ENCODE peak calls at places on chromosomes 1 and 21, in seven cellular contexts. One of them, this sample, is unnamed.

GRCh38 chr1:196655494-196655893 is 3.7 kb downstream of the CFH start:
- DNase-seq in breast epithelium: no peak
- DNase-seq in thoracic aorta: no peak
- DNase-seq in WTC11: no peak
- DNase-seq in HFF-Myc: no peak
- DNase-seq in endothelial cell: no peak
- DNase-seq in GM13977: no peak
- DNase-seq in this sample: no peak

GRCh38 chr1:43622471-43622870 is 27.5 kb upstream of the KDM4A start:
- DNase-seq in GM13977: no peak
- DNase-seq in WTC11: no peak
- DNase-seq in thoracic aorta: no peak
- DNase-seq in breast epithelium: no peak
- DNase-seq in HFF-Myc: no peak
- DNase-seq in endothelial cell: no peak
- DNase-seq in this sample: no peak

GRCh38 chr1:109354940-109355339 is 42.8 kb downstream of the SORT1 start:
- DNase-seq in HFF-Myc: no peak
- DNase-seq in GM13977: no peak
- DNase-seq in WTC11: no peak
- DNase-seq in endothelial cell: no peak
- DNase-seq in breast epithelium: no peak
- DNase-seq in thoracic aorta: no peak
- DNase-seq in this sample: no peak

GRCh38 chr1:77476460-77476859 is 194.6 kb downstream of the AK5 start:
- DNase-seq in GM13977: no peak
- DNase-seq in endothelial cell: no peak
- DNase-seq in WTC11: no peak
- DNase-seq in HFF-Myc: no peak
- DNase-seq in breast epithelium: no peak
- DNase-seq in thoracic aorta: no peak
- DNase-seq in this sample: no peak

GRCh38 chr1:58785424-58786058 is 1.7 kb upstream of the JUN start:
- DNase-seq in endothelial cell: no peak
- DNase-seq in WTC11: peak; percentile 47
- DNase-seq in breast epithelium: peak; percentile 81
- DNase-seq in HFF-Myc: no peak
- DNase-seq in GM13977: no peak
- DNase-seq in thoracic aorta: peak; percentile 9
- DNase-seq in this sample: no peak

GRCh38 chr1:200206761-200207160 is 179.3 kb downstream of the NR5A2 start:
- DNase-seq in HFF-Myc: no peak
- DNase-seq in WTC11: no peak
- DNase-seq in breast epithelium: no peak
- DNase-seq in thoracic aorta: no peak
- DNase-seq in GM13977: no peak
- DNase-seq in endothelial cell: no peak
- DNase-seq in this sample: no peak

GRCh38 chr1:243475966-243476365 is 220.1 kb downstream of the SDCCAG8 start:
- DNase-seq in HFF-Myc: no peak
- DNase-seq in endothelial cell: peak; percentile 28
- DNase-seq in WTC11: peak; percentile 75
- DNase-seq in thoracic aorta: no peak
- DNase-seq in GM13977: peak; percentile 18
- DNase-seq in breast epithelium: no peak
- DNase-seq in this sample: peak; percentile 22

GRCh38 chr1:242523968-242524570 is 428 bp downstream of the PLD5 start:
- DNase-seq in thoracic aorta: no peak
- DNase-seq in endothelial cell: peak; percentile 60
- DNase-seq in HFF-Myc: no peak
- DNase-seq in GM13977: peak; percentile 67
- DNase-seq in breast epithelium: peak; percentile 18
- DNase-seq in WTC11: peak; percentile 84
- DNase-seq in this sample: peak; percentile 52

GRCh38 chr1:161691846-161692245 is 15.2 kb upstream of the FCRLA start:
- DNase-seq in WTC11: no peak
- DNase-seq in endothelial cell: no peak
- DNase-seq in breast epithelium: no peak
- DNase-seq in thoracic aorta: no peak
- DNase-seq in GM13977: no peak
- DNase-seq in HFF-Myc: no peak
- DNase-seq in this sample: no peak

GRCh38 chr1:204115128-204115527 is 36.7 kb downstream of the ETNK2 start:
- DNase-seq in GM13977: no peak
- DNase-seq in HFF-Myc: no peak
- DNase-seq in breast epithelium: no peak
- DNase-seq in endothelial cell: no peak
- DNase-seq in thoracic aorta: no peak
- DNase-seq in WTC11: no peak
- DNase-seq in this sample: no peak

GRCh38 chr1:210588357-210588756 is 259.7 kb downstream of the HHAT start:
- DNase-seq in HFF-Myc: no peak
- DNase-seq in endothelial cell: no peak
- DNase-seq in GM13977: no peak
- DNase-seq in thoracic aorta: no peak
- DNase-seq in breast epithelium: no peak
- DNase-seq in WTC11: no peak
- DNase-seq in this sample: no peak

GRCh38 chr1:196295766-196296165 is 312.5 kb downstream of the KCNT2 start:
- DNase-seq in endothelial cell: no peak
- DNase-seq in breast epithelium: no peak
- DNase-seq in thoracic aorta: no peak
- DNase-seq in WTC11: no peak
- DNase-seq in GM13977: no peak
- DNase-seq in HFF-Myc: no peak
- DNase-seq in this sample: no peak

GRCh38 chr1:90850181-90850924 is 133.3 kb upstream of the BARHL2 start:
- DNase-seq in HFF-Myc: no peak
- DNase-seq in WTC11: peak; percentile 38
- DNase-seq in GM13977: no peak
- DNase-seq in breast epithelium: no peak
- DNase-seq in endothelial cell: peak; percentile 22
- DNase-seq in thoracic aorta: no peak
- DNase-seq in this sample: no peak

GRCh38 chr21:43865471-43866181 is 603 bp downstream of the AGPAT3 start:
- DNase-seq in endothelial cell: no peak
- DNase-seq in thoracic aorta: no peak
- DNase-seq in WTC11: no peak
- DNase-seq in breast epithelium: no peak
- DNase-seq in GM13977: peak; percentile 78
- DNase-seq in HFF-Myc: no peak
- DNase-seq in this sample: peak; percentile 77

GRCh38 chr1:183569141-183569540 is 21.1 kb downstream of the NCF2 start:
- DNase-seq in HFF-Myc: no peak
- DNase-seq in endothelial cell: no peak
- DNase-seq in breast epithelium: no peak
- DNase-seq in GM13977: no peak
- DNase-seq in thoracic aorta: no peak
- DNase-seq in WTC11: no peak
- DNase-seq in this sample: no peak

GRCh38 chr1:72013161-72013560 is 269.2 kb downstream of the NEGR1 start:
- DNase-seq in endothelial cell: no peak
- DNase-seq in thoracic aorta: no peak
- DNase-seq in breast epithelium: no peak
- DNase-seq in WTC11: no peak
- DNase-seq in GM13977: no peak
- DNase-seq in HFF-Myc: no peak
- DNase-seq in this sample: no peak

GRCh38 chr21:39867198-39867650 is at the start of gene PCP4:
- DNase-seq in GM13977: no peak
- DNase-seq in endothelial cell: peak; percentile 71
- DNase-seq in breast epithelium: peak; percentile 53
- DNase-seq in thoracic aorta: no peak
- DNase-seq in HFF-Myc: no peak
- DNase-seq in WTC11: peak; percentile 87
- DNase-seq in this sample: peak; percentile 32

GRCh38 chr1:204868340-204868700 is 2.3 kb upstream of the NFASC start:
- DNase-seq in thoracic aorta: no peak
- DNase-seq in HFF-Myc: no peak
- DNase-seq in endothelial cell: no peak
- DNase-seq in WTC11: peak; percentile 32
- DNase-seq in GM13977: no peak
- DNase-seq in breast epithelium: peak; percentile 56
- DNase-seq in this sample: no peak

GRCh38 chr1:98099501-98099900 is 178.7 kb upstream of the DPYD start:
- DNase-seq in GM13977: no peak
- DNase-seq in HFF-Myc: peak; percentile 68
- DNase-seq in breast epithelium: no peak
- DNase-seq in thoracic aorta: no peak
- DNase-seq in endothelial cell: no peak
- DNase-seq in WTC11: no peak
- DNase-seq in this sample: no peak

GRCh38 chr1:229282295-229282823 is 11.4 kb downstream of the RAB4A start:
- DNase-seq in endothelial cell: no peak
- DNase-seq in thoracic aorta: no peak
- DNase-seq in GM13977: no peak
- DNase-seq in breast epithelium: no peak
- DNase-seq in HFF-Myc: no peak
- DNase-seq in WTC11: no peak
- DNase-seq in this sample: no peak

DNA sequence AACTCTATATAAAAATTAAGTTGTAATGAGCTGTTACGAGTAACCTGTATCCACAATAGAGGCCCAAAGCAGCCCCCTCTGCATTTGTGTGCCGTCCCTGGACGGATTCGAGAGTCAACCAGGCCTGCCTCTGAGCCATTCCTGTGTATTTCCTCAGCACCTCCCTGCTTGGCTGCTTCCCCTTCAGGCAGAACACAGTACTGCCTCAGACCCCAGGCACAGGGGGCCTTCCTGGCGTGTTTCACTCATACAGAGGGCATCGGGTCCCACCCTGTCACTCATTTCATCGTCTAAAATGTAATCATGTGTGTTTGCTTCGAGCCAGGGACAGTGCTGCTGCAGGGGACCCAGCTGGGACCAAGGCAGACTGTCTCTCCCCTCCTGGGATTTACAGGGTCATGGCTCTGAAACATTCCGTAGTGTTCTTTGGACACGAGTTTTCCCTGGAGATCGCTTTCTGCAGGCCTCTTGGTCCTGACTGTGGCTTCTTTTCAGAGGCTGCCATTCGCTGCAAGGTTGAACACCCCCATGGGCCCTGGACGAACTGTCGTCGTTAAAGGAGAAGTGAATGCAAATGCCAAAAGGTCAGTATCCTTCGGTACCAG is 19.4 kb downstream of the LGALS8 start:
- DNase-seq in breast epithelium: no peak
- DNase-seq in WTC11: peak; percentile 32
- DNase-seq in HFF-Myc: no peak
- DNase-seq in endothelial cell: peak; percentile 20
- DNase-seq in thoracic aorta: no peak
- DNase-seq in GM13977: no peak
- DNase-seq in this sample: no peak
- TF ChIP-seq CTCF in breast epithelium: no peak
- TF ChIP-seq CTCF in WTC11: peak; percentile 32
- TF ChIP-seq CTCF in HFF-Myc: peak; percentile 15
- TF ChIP-seq CTCF in endothelial cell: peak; percentile 43
- TF ChIP-seq CTCF in thoracic aorta: no peak
- TF ChIP-seq CTCF in GM13977: no peak
- TF ChIP-seq CTCF in this sample: no peak

GRCh38 chr1:56434025-56434424 is 145.3 kb downstream of the PLPP3 start:
- DNase-seq in WTC11: no peak
- DNase-seq in GM13977: no peak
- DNase-seq in HFF-Myc: no peak
- DNase-seq in endothelial cell: no peak
- DNase-seq in thoracic aorta: no peak
- DNase-seq in breast epithelium: no peak
- DNase-seq in this sample: no peak

GRCh38 chr1:56436338-56436695 is 143.0 kb downstream of the PLPP3 start:
- DNase-seq in endothelial cell: no peak
- DNase-seq in thoracic aorta: no peak
- DNase-seq in breast epithelium: no peak
- DNase-seq in GM13977: no peak
- DNase-seq in HFF-Myc: no peak
- DNase-seq in WTC11: no peak
- DNase-seq in this sample: no peak

GRCh38 chr1:56435434-56436337 is 143.7 kb downstream of the PLPP3 start:
- DNase-seq in breast epithelium: no peak
- DNase-seq in WTC11: peak; percentile 25
- DNase-seq in endothelial cell: no peak
- DNase-seq in HFF-Myc: no peak
- DNase-seq in thoracic aorta: no peak
- DNase-seq in GM13977: no peak
- DNase-seq in this sample: no peak

GRCh38 chr1:56433056-56433577 is 146.2 kb downstream of the PLPP3 start:
- DNase-seq in breast epithelium: no peak
- DNase-seq in thoracic aorta: no peak
- DNase-seq in endothelial cell: no peak
- DNase-seq in WTC11: no peak
- DNase-seq in GM13977: no peak
- DNase-seq in HFF-Myc: no peak
- DNase-seq in this sample: no peak

GRCh38 chr1:56434659-56435202 is 144.6 kb downstream of the PLPP3 start:
- DNase-seq in WTC11: peak; percentile 30
- DNase-seq in breast epithelium: no peak
- DNase-seq in GM13977: no peak
- DNase-seq in HFF-Myc: no peak
- DNase-seq in endothelial cell: no peak
- DNase-seq in thoracic aorta: no peak
- DNase-seq in this sample: no peak
- TF ChIP-seq CTCF in WTC11: peak; percentile 29
- TF ChIP-seq CTCF in breast epithelium: no peak
- TF ChIP-seq CTCF in GM13977: no peak
- TF ChIP-seq CTCF in HFF-Myc: peak; percentile 20
- TF ChIP-seq CTCF in endothelial cell: no peak
- TF ChIP-seq CTCF in thoracic aorta: no peak
- TF ChIP-seq CTCF in this sample: no peak

GRCh38 chr1:231691618-231692259 is 65.1 kb downstream of the DISC1 start:
- DNase-seq in breast epithelium: no peak
- DNase-seq in endothelial cell: peak; percentile 64
- DNase-seq in WTC11: peak; percentile 82
- DNase-seq in thoracic aorta: no peak
- DNase-seq in GM13977: no peak
- DNase-seq in HFF-Myc: no peak
- DNase-seq in this sample: no peak
- TF ChIP-seq CTCF in breast epithelium: peak; percentile 36
- TF ChIP-seq CTCF in endothelial cell: peak; percentile 72
- TF ChIP-seq CTCF in WTC11: peak; percentile 88
- TF ChIP-seq CTCF in thoracic aorta: peak; percentile 56
- TF ChIP-seq CTCF in GM13977: peak; percentile 9
- TF ChIP-seq CTCF in HFF-Myc: peak; percentile 91
- TF ChIP-seq CTCF in this sample: no peak

GRCh38 chr1:228063251-228064191 is 19.0 kb upstream of the ARF1 start:
- DNase-seq in WTC11: no peak
- DNase-seq in breast epithelium: no peak
- DNase-seq in thoracic aorta: no peak
- DNase-seq in GM13977: no peak
- DNase-seq in endothelial cell: no peak
- DNase-seq in HFF-Myc: no peak
- DNase-seq in this sample: no peak

GRCh38 chr1:228061411-228062084 is 21.0 kb upstream of the ARF1 start:
- DNase-seq in endothelial cell: no peak
- DNase-seq in breast epithelium: no peak
- DNase-seq in thoracic aorta: no peak
- DNase-seq in HFF-Myc: no peak
- DNase-seq in WTC11: no peak
- DNase-seq in GM13977: no peak
- DNase-seq in this sample: peak; percentile 30

GRCh38 chr1:228062812-228063211 is 19.7 kb upstream of the ARF1 start:
- DNase-seq in GM13977: no peak
- DNase-seq in HFF-Myc: no peak
- DNase-seq in breast epithelium: no peak
- DNase-seq in endothelial cell: no peak
- DNase-seq in thoracic aorta: no peak
- DNase-seq in WTC11: no peak
- DNase-seq in this sample: no peak

GRCh38 chr1:228060458-228061190 is 21.9 kb upstream of the ARF1 start:
- DNase-seq in endothelial cell: no peak
- DNase-seq in breast epithelium: no peak
- DNase-seq in HFF-Myc: no peak
- DNase-seq in GM13977: no peak
- DNase-seq in WTC11: peak; percentile 76
- DNase-seq in thoracic aorta: no peak
- DNase-seq in this sample: peak; percentile 37

GRCh38 chr1:228062085-228062791 is 20.3 kb upstream of the ARF1 start:
- DNase-seq in endothelial cell: no peak
- DNase-seq in GM13977: no peak
- DNase-seq in breast epithelium: no peak
- DNase-seq in thoracic aorta: no peak
- DNase-seq in WTC11: no peak
- DNase-seq in HFF-Myc: no peak
- DNase-seq in this sample: no peak
- TF ChIP-seq CTCF in endothelial cell: no peak
- TF ChIP-seq CTCF in GM13977: no peak
- TF ChIP-seq CTCF in breast epithelium: no peak
- TF ChIP-seq CTCF in thoracic aorta: no peak
- TF ChIP-seq CTCF in WTC11: no peak
- TF ChIP-seq CTCF in HFF-Myc: no peak
- TF ChIP-seq CTCF in this sample: no peak